ENCODE peak calls at places on chromosomes 6 and 20, in eight cellular contexts. O, K, C, V, X, E, N and W are unnamed samples. For H3K9me3, the result is how much of the 10 kb centered on the place peaks cover.

GRCh38 chr6:150937126-150937906 is 71.8 kb downstream of the MTHFD1L start:
- DNase-seq in O (no peak), K (no peak), C (no peak), V (no peak), X (no peak), E (no peak), N (no peak), W (no peak)

GRCh38 chr6:92132957-92133356 is 1286.4 kb downstream of the EPHA7 start:
- DNase-seq in O (no peak), K (no peak), C (no peak), V (no peak), X (no peak), E (no peak), N (no peak), W (no peak)

GRCh38 chr20:46400828-46401477 is 5.5 kb downstream of the ELMO2 start:
- DNase-seq in O (no peak), K (no peak), C (no peak), V (no peak), X (no peak), E (no peak), N (peak), W (no peak)

GRCh38 chr20:17083738-17084137 is 143.1 kb upstream of the PCSK2 start:
- DNase-seq in O (no peak), K (no peak), C (no peak), V (no peak), X (no peak), E (no peak), N (no peak), W (no peak)

GRCh38 chr20:63052571-63053429 is 46.0 kb upstream of the BHLHE23 start:
- DNase-seq in O (no peak), K (peak), C (no peak), V (no peak), X (no peak), E (no peak), N (no peak), W (no peak)

GRCh38 chr20:64112691-64113443 is 5.5 kb upstream of the NPBWR2 start:
- DNase-seq in O (no peak), K (peak), C (no peak), V (no peak), X (peak), E (peak), N (no peak), W (no peak)

GRCh38 chr6:165967768-165968408 is 199.8 kb downstream of the TBXT start:
- DNase-seq in O (no peak), K (no peak), C (no peak), V (no peak), X (no peak), E (no peak), N (no peak), W (no peak)

GRCh38 chr6:131731224-131731623 is 20.4 kb upstream of the CTAGE9 start:
- DNase-seq in O (no peak), K (no peak), C (no peak), V (no peak), X (no peak), E (no peak), N (no peak), W (no peak)

GRCh38 chr20:48124181-48124782 is 339.0 kb upstream of the SULF2 start:
- DNase-seq in O (no peak), K (peak), C (no peak), V (no peak), X (no peak), E (no peak), N (no peak), W (no peak)
- TF ChIP-seq POLR2AphosphoS5 in O (no peak), K (no peak), C (no peak), V (no peak), X (no peak), E (no peak), N (no peak), W (no peak)

GRCh38 chr20:33410081-33410742 is 8.9 kb upstream of the CDK5RAP1 start:
- DNase-seq in O (no peak), K (peak), C (no peak), V (no peak), X (no peak), E (no peak), N (no peak), W (no peak)
- H3K27ac ChIP-seq in O (no peak), K (no peak), C (no peak), V (no peak), X (no peak), E (no peak), N (no peak), W (no peak)

GRCh38 chr6:168004945-168005344 is 7.5 kb downstream of the KIF25 start:
- DNase-seq in O (no peak), K (no peak), C (peak), V (no peak), X (no peak), E (no peak), N (no peak), W (no peak)

GRCh38 chr6:168011291-168011690 is 13.8 kb downstream of the KIF25 start:
- DNase-seq in O (no peak), K (no peak), C (no peak), V (no peak), X (no peak), E (no peak), N (no peak), W (no peak)

GRCh38 chr6:168005796-168006195 is 8.3 kb downstream of the KIF25 start:
- DNase-seq in O (no peak), K (no peak), C (peak), V (no peak), X (no peak), E (no peak), N (no peak), W (peak)

GRCh38 chr6:168009331-168009730 is 11.9 kb downstream of the KIF25 start:
- DNase-seq in O (no peak), K (no peak), C (no peak), V (no peak), X (no peak), E (no peak), N (no peak), W (no peak)

GRCh38 chr6:168007592-168008338 is 10.3 kb downstream of the KIF25 start:
- DNase-seq in O (peak), K (no peak), C (peak), V (peak), X (no peak), E (no peak), N (peak), W (peak)
- H3K9me3 ChIP-seq in O (under half), K (under half), C (under half), V (under half), X (under half), E (under half), N (under half), W (under half)

GRCh38 chr20:35269055-35269781 is 8.7 kb downstream of the MMP24OS start:
- DNase-seq in O (no peak), K (no peak), C (no peak), V (no peak), X (peak), E (peak), N (peak), W (no peak)
- TF ChIP-seq POLR2AphosphoS5 in O (no peak), K (peak), C (no peak), V (no peak), X (no peak), E (no peak), N (no peak), W (no peak)

GRCh38 chr6:125714431-125715090 is 34.9 kb upstream of the HEY2 start:
- DNase-seq in O (no peak), K (no peak), C (no peak), V (no peak), X (no peak), E (peak), N (no peak), W (no peak)
- H3K27ac ChIP-seq in O (no peak), K (no peak), C (no peak), V (no peak), X (no peak), E (no peak), N (no peak), W (no peak)

GRCh38 chr20:168876-169275 is 11.6 kb downstream of the DEFB127 start:
- DNase-seq in O (no peak), K (no peak), C (no peak), V (no peak), X (no peak), E (no peak), N (no peak), W (no peak)
- H3K9me3 ChIP-seq in O (under half), K (under half), C (under half), V (under half), X (under half), E (under half), N (under half), W (under half)

DNA sequence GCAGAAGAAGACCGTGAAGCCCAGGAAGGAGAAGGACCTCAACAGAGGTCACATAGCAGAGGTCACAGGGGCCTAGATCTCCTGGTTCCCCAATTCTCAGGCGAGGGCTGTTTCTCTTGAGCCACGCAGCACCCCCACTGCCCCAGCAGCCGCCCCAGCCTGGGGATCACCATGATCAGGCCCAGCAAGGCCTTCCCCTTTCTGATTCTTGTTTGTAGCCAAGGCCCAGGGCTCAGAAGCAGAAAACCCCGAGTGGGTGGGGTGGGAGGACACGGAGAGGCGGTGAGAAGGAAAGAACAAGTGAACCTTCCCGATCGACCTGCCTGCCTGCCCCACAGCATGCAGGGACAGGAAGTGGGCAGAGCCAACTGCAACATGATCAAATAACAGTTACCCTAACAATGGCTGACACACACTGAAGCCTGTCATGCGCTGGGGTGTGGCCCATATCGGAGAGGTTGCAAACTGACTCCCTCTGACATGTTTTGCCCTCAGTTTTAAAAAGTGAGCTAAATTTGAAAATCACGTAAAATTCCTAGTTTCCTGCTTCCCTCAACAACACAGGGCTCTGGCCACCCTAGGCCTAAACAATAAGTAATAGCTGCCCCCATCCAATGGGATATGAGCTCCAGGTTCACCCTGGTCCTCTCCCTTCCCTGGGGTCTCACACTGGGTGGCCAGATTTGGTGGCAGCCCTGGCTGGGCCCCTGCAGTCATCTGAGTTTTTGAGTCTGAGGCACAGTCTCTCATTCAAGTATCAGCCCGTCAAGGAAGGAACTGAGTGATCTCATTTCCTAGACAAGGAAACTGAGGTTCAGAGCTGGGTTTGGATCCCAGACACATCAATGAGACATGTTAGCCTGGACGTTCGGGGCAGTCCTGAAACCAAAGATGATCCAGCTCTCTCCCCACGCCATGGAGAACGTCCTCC is 6.5 kb downstream of the PEDS1 start:
- DNase-seq in O (no peak), K (peak), C (no peak), V (no peak), X (no peak), E (peak), N (peak), W (no peak)
- TF ChIP-seq POLR2AphosphoS5 in O (no peak), K (peak), C (no peak), V (no peak), X (no peak), E (no peak), N (peak), W (peak)

GRCh38 chr6:73746776-73747175 is 50.8 kb downstream of the CD109 start:
- DNase-seq in O (no peak), K (no peak), C (no peak), V (no peak), X (no peak), E (no peak), N (no peak), W (no peak)
- H3K27ac ChIP-seq in O (no peak), K (no peak), C (no peak), V (no peak), X (no peak), E (no peak), N (no peak), W (no peak)

GRCh38 chr6:41352396-41352795 is 17.0 kb downstream of the NCR2 start:
- DNase-seq in O (no peak), K (no peak), C (peak), V (no peak), X (no peak), E (no peak), N (no peak), W (peak)
- H3K9me3 ChIP-seq in O (under half), K (under half), C (under half), V (under half), X (under half), E (under half), N (under half), W (under half)